ENCODE peak calls at places on chromosomes 2 and 18, in nine cellular contexts. V, H, D, C, G, T, S, P and J are unnamed samples.

GRCh38 chr2:33746401-33746800 is 147.3 kb upstream of the FAM98A start:
- DNase-seq in D (no peak), S (no peak), H (no peak), T (no peak), G (no peak), C (no peak), P (no peak), V (no peak), J (no peak)

GRCh38 chr2:27003857-27004256 is 28.9 kb upstream of the TMEM214 start:
- DNase-seq in D (no peak), G (no peak), C (peak; percentile 56), H (no peak), V (no peak), P (no peak), S (no peak), T (no peak), J (no peak)

GRCh38 chr2:22737144-22737543 is 647.8 kb upstream of the KLHL29 start:
- DNase-seq in H (no peak), S (no peak), C (no peak), V (no peak), G (no peak), T (peak; percentile 2), P (no peak), D (no peak), J (no peak)

GRCh38 chr2:43230481-43230880 is 4.1 kb upstream of the ZFP36L2 start:
- DNase-seq in C (no peak), V (no peak), D (no peak), S (no peak), P (no peak), G (no peak), H (no peak), T (peak; percentile 38), J (peak; percentile 63)

GRCh38 chr2:20424300-20425290 is 22.3 kb upstream of the RHOB start:
- DNase-seq in P (no peak), T (peak; percentile 27), G (peak; percentile 30), H (no peak), S (no peak), C (peak; percentile 92), D (peak; percentile 76), V (no peak), J (peak; percentile 88)

GRCh38 chr18:12516049-12516677 is 108.4 kb downstream of the PRELID3A start:
- DNase-seq in S (no peak), T (no peak), P (no peak), D (no peak), V (no peak), C (peak; percentile 11), G (no peak), H (no peak), J (no peak)

GRCh38 chr2:156763174-156763573 is 327.0 kb downstream of the GPD2 start:
- DNase-seq in H (no peak), S (no peak), G (no peak), V (no peak), P (no peak), D (no peak), T (no peak), C (no peak), J (no peak)

GRCh38 chr2:37780097-37780676 is 108.7 kb upstream of the CDC42EP3 start:
- DNase-seq in G (no peak), H (no peak), T (peak; percentile 33), D (no peak), C (peak; percentile 62), V (no peak), P (no peak), S (no peak), J (no peak)

GRCh38 chr18:74796928-74797576 is 199.4 kb downstream of the ZNF407 start:
- DNase-seq in V (no peak), H (peak; percentile 31), D (no peak), C (peak; percentile 74), P (peak; percentile 15), T (no peak), S (peak; percentile 41), G (peak; percentile 9), J (peak; percentile 62)

GRCh38 chr2:239186958-239187357 is 213.9 kb downstream of the HDAC4 start:
- DNase-seq in G (no peak), P (no peak), D (no peak), V (no peak), H (no peak), S (no peak), C (no peak), T (no peak), J (peak; percentile 32)

GRCh38 chr2:11657646-11658045 is 12.3 kb downstream of the NTSR2 start:
- DNase-seq in T (no peak), D (no peak), S (no peak), G (no peak), V (no peak), P (no peak), H (no peak), C (no peak), J (no peak)

GRCh38 chr2:8697190-8697589 is 15.3 kb downstream of the ID2 start:
- DNase-seq in H (no peak), P (no peak), T (no peak), S (no peak), V (no peak), D (no peak), C (no peak), G (no peak), J (no peak)

GRCh38 chr18:28175047-28175929 is 1.6 kb downstream of the CDH2 start:
- DNase-seq in P (no peak), G (no peak), H (no peak), V (no peak), C (peak; percentile 60), T (peak; percentile 76), D (peak; percentile 60), S (no peak), J (peak; percentile 85)

GRCh38 chr2:234955091-234955511 is 3.3 kb downstream of the SH3BP4 start:
- DNase-seq in S (no peak), P (no peak), D (no peak), H (no peak), C (no peak), V (no peak), G (no peak), T (peak; percentile 50), J (peak; percentile 51)

GRCh38 chr2:236882931-236883330 is 202.8 kb upstream of the COPS8 start:
- DNase-seq in D (no peak), S (peak; percentile 22), T (no peak), P (peak; percentile 18), H (no peak), V (no peak), C (no peak), G (no peak), J (no peak)

GRCh38 chr2:33494877-33495641 is 18.6 kb downstream of the RASGRP3 start:
- DNase-seq in G (no peak), P (no peak), C (no peak), S (no peak), T (no peak), V (no peak), D (no peak), H (no peak), J (no peak)

GRCh38 chr18:58251416-58251815 is 207.4 kb downstream of the NEDD4L start:
- DNase-seq in H (no peak), S (no peak), P (no peak), T (no peak), C (no peak), G (no peak), V (no peak), D (no peak), J (no peak)

GRCh38 chr2:170221317-170222288 is 43.7 kb downstream of the MYO3B start:
- DNase-seq in H (no peak), V (no peak), D (no peak), S (no peak), T (no peak), C (peak; percentile 73), P (peak; percentile 12), G (no peak), J (no peak)